ENCODE peak calls at places on chromosomes 4 and X, in eight cellular contexts. F, V, R, J, I, Z, L and U are unnamed samples.

GRCh38 chr4:54548098-54548620 is 109.6 kb upstream of the KIT start:
- DNase-seq in F (no peak), V (no peak), R (no peak), J (no peak), I (no peak), Z (no peak), L (no peak), U (no peak)

GRCh38 chr4:55216871-55217635 is 91.7 kb upstream of the KDR start:
- DNase-seq in F (no peak), V (peak), R (no peak), J (no peak), I (no peak), Z (peak), L (no peak), U (no peak)

GRCh38 chrX:68462653-68463052 is 29.4 kb upstream of the OPHN1 start:
- DNase-seq in F (peak), V (peak), R (no peak), J (no peak), I (no peak), Z (peak), L (no peak), U (peak)

GRCh38 chr4:54959656-54960055 is 165.7 kb downstream of the KDR start:
- DNase-seq in F (no peak), V (no peak), R (no peak), J (no peak), I (no peak), Z (no peak), L (no peak), U (no peak)

GRCh38 chr4:89492476-89493110 is 185.0 kb upstream of the GPRIN3 start:
- DNase-seq in F (no peak), V (peak), R (no peak), J (no peak), I (no peak), Z (peak), L (no peak), U (no peak)

GRCh38 chr4:151604238-151604637 is 156.6 kb downstream of the GATB start:
- DNase-seq in F (no peak), V (peak), R (no peak), J (no peak), I (no peak), Z (peak), L (no peak), U (no peak)

GRCh38 chr4:33149658-33150057 is 2429.5 kb downstream of the PCDH7 start:
- DNase-seq in F (no peak), V (no peak), R (no peak), J (no peak), I (no peak), Z (peak), L (no peak), U (no peak)

GRCh38 chr4:82372502-82372873 is 1.3 kb downstream of the HNRNPD start:
- DNase-seq in F (peak), V (peak), R (peak), J (peak), I (peak), Z (peak), L (no peak), U (peak)

GRCh38 chr4:88775026-88775425 is 77.4 kb upstream of the NAP1L5 start:
- DNase-seq in F (no peak), V (no peak), R (no peak), J (no peak), I (no peak), Z (no peak), L (no peak), U (no peak)